ENCODE peak calls at places on chromosomes 1 and 21, in four cellular contexts. P, E, H and L are unnamed samples.

GRCh38 chr1:6614019-6614952 is 755 bp downstream of the PHF13 start:
- DNase-seq in H (no peak), P (peak; percentile 91), E (no peak), L (peak; percentile 58)

GRCh38 chr1:150906329-150906728 is 19.4 kb downstream of the CTXND2 start:
- DNase-seq in H (no peak), P (no peak), E (no peak), L (no peak)

GRCh38 chr1:116825400-116825734 is 71.1 kb downstream of the CD2 start:
- DNase-seq in E (no peak), P (peak; percentile 92), H (no peak), L (peak; percentile 39)

GRCh38 chr1:245960171-245960570 is 546.9 kb downstream of the SMYD3 start:
- DNase-seq in P (no peak), H (no peak), E (no peak), L (no peak)

GRCh38 chr1:51535006-51535592 is 16.0 kb upstream of the EPS15 start:
- DNase-seq in P (peak; percentile 74), H (peak; percentile 54), E (peak; percentile 17), L (peak; percentile 58)

GRCh38 chr1:219988818-219989217 is 57.5 kb downstream of the EPRS1 start:
- DNase-seq in P (no peak), H (no peak), E (no peak), L (no peak)

GRCh38 chr1:153428073-153428638 is 11.8 kb downstream of the S100A7A start:
- DNase-seq in P (no peak), E (no peak), H (no peak), L (no peak)

GRCh38 chr1:247332215-247332900 is 691 bp upstream of the ZNF496 start:
- DNase-seq in P (peak; percentile 78), E (no peak), H (no peak), L (peak; percentile 41)

GRCh38 chr1:1238702-1239178 is 6.7 kb downstream of the B3GALT6 start:
- DNase-seq in E (no peak), H (no peak), P (no peak), L (no peak)

GRCh38 chr1:54604572-54605370 is 18.6 kb downstream of the FAM151A start:
- DNase-seq in E (no peak), P (no peak), H (peak; percentile 17), L (no peak)

GRCh38 chr21:38959686-38960049 is 153.9 kb downstream of the ETS2 start:
- DNase-seq in H (no peak), E (no peak), P (no peak), L (no peak)

GRCh38 chr1:178541829-178542553 is 29.1 kb downstream of the TEX35 start:
- DNase-seq in P (peak; percentile 21), H (no peak), E (peak; percentile 88), L (peak; percentile 64)

GRCh38 chr1:155882235-155882634 is 22.9 kb downstream of the SYT11 start:
- DNase-seq in E (no peak), H (peak; percentile 23), P (no peak), L (no peak)

GRCh38 chr21:35190201-35190701 is 141.1 kb upstream of the RUNX1 start:
- DNase-seq in E (no peak), P (no peak), H (no peak), L (no peak)

GRCh38 chr1:245503548-245503947 is 348.8 kb downstream of the KIF26B start:
- DNase-seq in H (no peak), E (no peak), P (peak; percentile 27), L (no peak)

GRCh38 chr1:165581926-165582325 is 38.1 kb downstream of the LRRC52 start:
- DNase-seq in H (no peak), E (no peak), P (no peak), L (no peak)

GRCh38 chr1:3066826-3067225 is 2.2 kb upstream of the PRDM16 start:
- DNase-seq in P (no peak), H (no peak), E (no peak), L (no peak)

GRCh38 chr1:16904560-16905111 is 8.9 kb downstream of the RNU1-2 start:
- DNase-seq in P (peak; percentile 99), H (peak; percentile 85), E (peak; percentile 93), L (peak; percentile 89)

GRCh38 chr1:211089536-211089935 is 44.4 kb downstream of the KCNH1 start:
- DNase-seq in P (no peak), H (no peak), E (no peak), L (no peak)

GRCh38 chr1:184595609-184596008 is 159.0 kb downstream of the EDEM3 start:
- DNase-seq in E (no peak), P (no peak), H (no peak), L (no peak)

GRCh38 chr1:209988706-209989105 is 50.7 kb downstream of the SYT14 start:
- DNase-seq in P (no peak), H (no peak), E (no peak), L (no peak)

GRCh38 chr1:39900662-39901485 is 843 bp downstream of the MYCL start:
- DNase-seq in E (no peak), H (no peak), P (peak; percentile 60), L (no peak)

GRCh38 chr1:232585486-232585885 is 44.4 kb downstream of the SIPA1L2 start:
- DNase-seq in E (no peak), H (no peak), P (no peak), L (no peak)

GRCh38 chr1:205812271-205812877 is 624 bp downstream of the SLC41A1 start:
- DNase-seq in P (peak; percentile 49), E (no peak), H (no peak), L (peak; percentile 60)

GRCh38 chr1:152110860-152111514 is 4.3 kb downstream of the TCHH start:
- DNase-seq in H (no peak), P (no peak), E (no peak), L (peak; percentile 34)

GRCh38 chr21:29477347-29477746 is 178.6 kb downstream of the BACH1 start:
- DNase-seq in H (no peak), E (no peak), P (no peak), L (no peak)

GRCh38 chr1:100076319-100076718 is 56.4 kb downstream of the SASS6 start:
- DNase-seq in E (no peak), P (no peak), H (no peak), L (no peak)

GRCh38 chr1:165650981-165651625 is 20.1 kb downstream of the MGST3 start:
- DNase-seq in P (no peak), E (no peak), H (no peak), L (no peak)

GRCh38 chr1:13662498-13662897 is 37.5 kb upstream of the PRDM2 start:
- DNase-seq in E (no peak), P (no peak), H (no peak), L (no peak)

GRCh38 chr1:157176591-157177121 is 38.5 kb upstream of the ETV3 start:
- DNase-seq in P (no peak), E (no peak), H (peak; percentile 71), L (no peak)

GRCh38 chr1:51235611-51236547 is at the start of gene RNF11:
- DNase-seq in H (peak; percentile 54), E (peak; percentile 68), P (peak; percentile 96), L (peak; percentile 94)

GRCh38 chr1:207845109-207845508 is 65.8 kb downstream of the CD34 start:
- DNase-seq in P (no peak), H (no peak), E (no peak), L (no peak)

GRCh38 chr1:13892671-13893325 is 192.8 kb downstream of the PRDM2 start:
- DNase-seq in H (no peak), E (no peak), P (no peak), L (peak; percentile 58)

DNA sequence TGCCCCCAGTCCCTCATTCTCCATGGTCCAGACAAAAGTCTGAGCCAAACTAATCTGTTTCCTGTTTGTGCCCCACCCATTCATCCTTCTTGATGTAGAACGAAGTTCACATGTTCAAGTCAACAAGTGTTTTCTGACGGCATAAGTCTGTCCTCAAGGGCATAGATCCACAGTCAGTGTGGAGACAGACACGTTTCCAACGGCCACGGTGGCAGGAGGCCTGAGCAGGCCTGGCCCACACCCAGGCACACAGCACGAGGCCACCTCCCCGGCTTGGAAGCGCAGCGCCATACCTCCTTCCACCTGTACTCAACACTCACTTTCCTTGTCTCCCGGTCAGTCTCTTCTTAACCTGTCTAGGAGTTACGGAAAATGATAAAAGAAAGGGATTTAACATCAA is 16.1 kb downstream of the ADORA1 start:
- DNase-seq in H (no peak), P (no peak), E (no peak), L (no peak)
- TF ChIP-seq TARDBP in H (no peak), P (no peak), E (no peak), L (no peak)

DNA sequence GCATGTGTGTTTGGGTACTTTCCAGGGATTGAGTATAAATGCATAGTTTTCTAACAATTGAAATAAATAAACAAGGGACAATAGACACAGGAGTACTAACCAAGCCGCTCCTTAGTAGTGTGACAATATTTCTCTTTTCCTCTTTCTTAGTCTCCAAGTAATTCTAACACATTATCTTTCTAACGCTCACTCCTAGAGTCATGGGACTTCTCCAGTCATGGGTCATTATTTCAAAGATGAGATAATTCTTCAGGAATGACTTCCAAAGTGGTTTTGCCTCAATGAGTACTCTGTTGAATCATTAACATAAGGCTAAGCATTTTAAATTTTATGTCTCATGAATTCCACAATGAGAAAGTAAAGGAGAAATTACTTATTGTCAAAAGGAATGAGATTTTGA is 605.8 kb upstream of the ADAMTS5 start:
- DNase-seq in E (no peak), P (no peak), H (no peak), L (no peak)
- TF ChIP-seq TARDBP in E (no peak), P (no peak), H (no peak), L (no peak)

DNA sequence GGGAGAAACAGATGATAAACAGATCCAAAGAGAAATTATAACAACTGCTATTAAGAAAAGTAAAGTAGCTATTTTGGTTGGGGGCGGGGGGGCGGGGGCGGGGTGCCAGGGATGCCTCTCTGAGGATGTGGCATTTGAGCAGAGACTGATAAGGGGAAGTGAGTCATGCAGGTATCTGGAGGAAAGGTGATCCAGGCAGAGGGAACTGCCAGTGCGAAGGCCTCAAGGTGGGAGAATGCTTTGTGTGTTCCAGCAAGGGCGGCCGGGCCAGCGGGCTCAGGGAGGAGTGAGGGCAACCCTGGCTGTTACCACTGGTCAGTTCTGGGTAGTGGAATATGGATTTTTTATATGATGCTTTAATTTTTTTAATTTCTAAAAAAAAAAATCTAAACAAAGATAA is 7.0 kb upstream of the TNFRSF1B start:
- DNase-seq in E (no peak), H (no peak), P (no peak), L (no peak)
- TF ChIP-seq TARDBP in E (no peak), H (no peak), P (no peak), L (no peak)

GRCh38 chr1:36369061-36369470 is 16.7 kb downstream of the STK40 start:
- DNase-seq in P (peak; percentile 89), H (no peak), E (peak; percentile 57), L (peak; percentile 85)
- TF ChIP-seq TARDBP in P (peak; percentile 20), H (peak; percentile 46), E (no peak), L (no peak)

GRCh38 chr1:159828916-159829634 is 2.4 kb downstream of the SLAMF8 start:
- DNase-seq in E (peak; percentile 5), P (peak; percentile 30), H (peak; percentile 40), L (peak; percentile 69)
- TF ChIP-seq TARDBP in E (no peak), P (no peak), H (no peak), L (no peak)

GRCh38 chr1:53272349-53272748 is 34.0 kb upstream of the MAGOH start:
- DNase-seq in E (no peak), P (no peak), H (no peak), L (no peak)
- TF ChIP-seq TARDBP in E (no peak), P (no peak), H (no peak), L (no peak)

DNA sequence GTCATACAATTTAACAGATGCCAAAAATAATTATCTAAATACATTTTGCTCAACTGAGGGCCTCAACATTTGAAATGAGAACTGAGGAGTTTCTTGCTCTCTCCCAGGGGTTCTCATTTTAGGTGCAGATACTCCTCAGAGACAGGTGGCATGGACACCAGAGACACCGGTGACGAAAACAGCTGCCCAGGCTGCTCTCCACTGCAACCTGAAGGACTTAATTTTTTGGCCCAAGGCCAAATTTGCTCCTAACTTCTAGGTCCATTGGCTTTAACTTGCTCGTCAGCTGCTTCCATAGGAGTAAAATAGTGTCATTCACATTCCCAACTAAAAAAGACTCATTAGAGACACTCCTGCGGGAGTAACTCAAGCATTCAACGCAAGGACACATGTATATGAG is 87.0 kb downstream of the NRIP1 start:
- DNase-seq in E (no peak), P (peak; percentile 9), H (no peak), L (no peak)
- TF ChIP-seq TARDBP in E (no peak), P (no peak), H (no peak), L (no peak)